ENCODE peak calls at places on chromosomes 13 and 19, in four cellular contexts. I, O, C and H are unnamed samples.

GRCh38 chr19:51131780-51132680 is 7.3 kb downstream of the SIGLEC9 start:
- DNase-seq in I (peak), C (no peak), O (no peak), H (no peak)

GRCh38 chr13:107331359-107331758 is 763.4 kb upstream of the ARGLU1 start:
- DNase-seq in O (no peak), I (no peak), C (no peak), H (no peak)

GRCh38 chr19:35346193-35347052 is 1.3 kb upstream of the FFAR1 start:
- DNase-seq in O (peak), C (peak), I (peak), H (no peak)

GRCh38 chr19:664913-665443 is 2.0 kb upstream of the RNF126 start:
- DNase-seq in O (peak), C (no peak), I (peak), H (peak)

GRCh38 chr13:62119739-62120700 is 704.4 kb upstream of the PCDH20 start:
- DNase-seq in I (no peak), O (no peak), C (no peak), H (peak)

GRCh38 chr19:28500982-28501633 is 711.8 kb downstream of the UQCRFS1 start:
- DNase-seq in I (no peak), C (no peak), O (no peak), H (no peak)

GRCh38 chr19:10433131-10433536 is 12.8 kb downstream of the PDE4A start:
- DNase-seq in I (no peak), C (no peak), O (no peak), H (no peak)

GRCh38 chr19:10107254-10107653 is 1.1 kb downstream of the PPAN start:
- DNase-seq in I (no peak), C (no peak), O (no peak), H (no peak)

GRCh38 chr19:40610396-40611064 is 9.4 kb downstream of the LTBP4 start:
- DNase-seq in C (no peak), I (no peak), O (no peak), H (no peak)

GRCh38 chr19:45154064-45154827 is 6.5 kb downstream of the NKPD1 start:
- DNase-seq in I (peak), C (no peak), O (peak), H (peak)

GRCh38 chr19:13993554-13994308 is 12.4 kb downstream of the RFX1 start:
- DNase-seq in C (no peak), I (no peak), O (no peak), H (no peak)

GRCh38 chr19:54481326-54481930 is 8.3 kb upstream of the CDC42EP5 start:
- DNase-seq in C (no peak), O (peak), I (peak), H (peak)

GRCh38 chr19:33508009-33508408 is 13.6 kb downstream of the PEPD start:
- DNase-seq in O (no peak), I (no peak), C (no peak), H (no peak)

GRCh38 chr19:7625763-7626372 is 3.5 kb downstream of the XAB2 start:
- DNase-seq in O (no peak), C (no peak), I (no peak), H (no peak)

GRCh38 chr19:15836595-15837398 is 21.3 kb upstream of the OR10H1 start:
- DNase-seq in I (peak), C (peak), O (peak), H (peak)

GRCh38 chr13:21297452-21297851 is 121.0 kb downstream of the MRPL57 start:
- DNase-seq in C (no peak), I (peak), O (no peak), H (no peak)

GRCh38 chr13:23789576-23790346 is 99.4 kb downstream of the MIPEP start:
- DNase-seq in O (no peak), C (no peak), I (no peak), H (no peak)

GRCh38 chr19:46428278-46429141 is at the start of gene PNMA8C:
- DNase-seq in C (no peak), O (no peak), I (peak), H (no peak)

GRCh38 chr19:42850981-42851717 is 28.4 kb downstream of the PSG1 start:
- DNase-seq in I (no peak), O (peak), C (no peak), H (no peak)

GRCh38 chr13:29696606-29697005 is 101.1 kb upstream of the SLC7A1 start:
- DNase-seq in O (no peak), I (no peak), C (no peak), H (no peak)

GRCh38 chr13:70310720-70311119 is 202.5 kb upstream of the KLHL1 start:
- DNase-seq in I (peak), C (no peak), O (peak), H (peak)

GRCh38 chr13:66586489-66586888 is 643.6 kb downstream of the PCDH9 start:
- DNase-seq in I (no peak), O (no peak), C (no peak), H (no peak)

GRCh38 chr19:29266603-29267002 is 53.7 kb upstream of the UQCRFS1 start:
- DNase-seq in I (no peak), C (no peak), O (no peak), H (no peak)

GRCh38 chr19:57656346-57656745 is 12.4 kb upstream of the ZSCAN4 start:
- DNase-seq in C (no peak), I (no peak), O (no peak), H (no peak)

GRCh38 chr19:56377105-56377924 is 16.0 kb downstream of the ZNF582 start:
- DNase-seq in C (no peak), O (no peak), I (no peak), H (no peak)
- TF ChIP-seq SP1 in C (no peak), O (no peak), I (no peak), H (no peak)

GRCh38 chr13:113053801-113054604 is 51.6 kb upstream of the F7 start:
- DNase-seq in C (no peak), O (no peak), I (no peak), H (no peak)
- TF ChIP-seq TARDBP in C (no peak), O (no peak), I (no peak), H (no peak)

DNA sequence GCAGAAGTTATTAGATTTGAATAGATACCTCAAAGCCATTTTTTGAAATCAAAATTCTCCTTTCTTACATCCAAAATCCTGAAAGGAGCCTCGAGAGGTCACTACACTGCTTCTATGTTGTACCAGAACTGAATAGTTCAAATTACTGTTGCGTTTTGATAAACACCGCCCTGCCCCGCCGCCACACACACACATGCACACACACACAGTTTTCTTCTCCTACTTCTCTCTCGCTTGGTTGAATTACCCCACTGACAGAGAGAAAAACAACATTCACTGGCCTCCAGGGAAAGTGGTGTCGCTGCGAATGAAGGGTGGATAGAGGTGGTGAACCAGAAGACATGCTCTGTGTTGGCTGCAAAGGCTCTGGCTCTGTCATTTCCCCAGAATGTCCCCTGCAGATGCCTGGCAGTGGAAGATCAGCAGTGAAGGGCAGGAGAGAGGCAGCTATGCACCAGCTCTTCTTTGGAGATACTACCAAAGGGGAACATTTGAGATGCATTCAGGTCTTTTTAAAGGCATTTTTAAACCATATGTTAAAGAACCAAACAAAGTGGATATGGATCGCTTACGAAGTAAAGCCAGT is 183.3 kb upstream of the RFC3 start:
- DNase-seq in C (no peak), O (no peak), I (no peak), H (no peak)
- TF ChIP-seq FOXM1 in C (no peak), O (no peak), I (no peak), H (no peak)

DNA sequence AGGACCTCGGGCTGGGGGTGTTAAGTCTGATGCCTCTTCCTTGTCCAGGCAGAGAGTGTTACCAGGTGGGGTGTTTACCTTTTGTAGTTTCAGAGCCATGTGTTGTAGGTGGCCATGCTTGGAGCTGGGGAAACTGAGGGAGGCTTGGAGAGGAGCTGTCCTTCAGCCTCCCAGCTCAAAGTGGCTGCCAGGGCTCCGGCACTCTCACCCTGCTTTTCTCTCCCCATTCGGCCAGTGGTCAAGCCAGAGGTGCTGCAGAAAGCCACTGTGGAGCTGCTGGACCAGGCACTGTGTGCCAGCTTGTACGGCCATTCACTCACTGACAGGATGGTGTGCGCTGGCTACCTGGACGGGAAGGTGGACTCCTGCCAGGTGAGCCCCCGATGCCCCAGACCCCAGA is 17.4 kb downstream of the TIMM13 start:
- DNase-seq in C (no peak), O (no peak), I (no peak), H (no peak)
- TF ChIP-seq SP1 in C (no peak), O (no peak), I (no peak), H (no peak)